ENCODE peak calls at places on chromosomes 7 and 10, in four cellular contexts. E is A549, M is GM12878, L is K562. N is an unnamed sample.

GRCh38 chr7:33958126-33958525 is 52.8 kb downstream of the BMPER start:
- DNase-seq in E (no peak), M (no peak), L (no peak), N (no peak)

GRCh38 chr10:99667108-99667751 is 7.9 kb downstream of the ENTPD7 start:
- DNase-seq in E (peak), M (no peak), L (peak), N (peak)

GRCh38 chr10:113001599-113002448 is 51.8 kb downstream of the TCF7L2 start:
- DNase-seq in E (no peak), M (no peak), L (no peak), N (no peak)

GRCh38 chr10:80537705-80538480 is at the start of gene SH2D4B:
- DNase-seq in E (no peak), M (no peak), L (no peak), N (no peak)

GRCh38 chr7:124856299-124856888 is 73.2 kb downstream of the POT1 start:
- DNase-seq in E (peak), M (no peak), L (peak), N (peak)

GRCh38 chr7:30970594-30971094 is 6.9 kb downstream of the GHRHR start:
- DNase-seq in E (no peak), M (no peak), L (no peak), N (no peak)

GRCh38 chr10:130737622-130738021 is 573.9 kb downstream of the TCERG1L start:
- DNase-seq in E (no peak), M (no peak), L (peak), N (no peak)

GRCh38 chr7:152872745-152873118 is 113.2 kb downstream of the ACTR3B start:
- DNase-seq in E (no peak), M (no peak), L (no peak), N (no peak)

GRCh38 chr10:82254237-82254636 is 379.2 kb downstream of the NRG3 start:
- DNase-seq in E (no peak), M (no peak), L (no peak), N (no peak)

GRCh38 chr10:24201503-24202180 is 7.3 kb upstream of the KIAA1217 start:
- DNase-seq in E (no peak), M (no peak), L (no peak), N (no peak)

GRCh38 chr7:1811850-1812692 is 142.0 kb downstream of the ELFN1 start:
- DNase-seq in E (peak), M (no peak), L (no peak), N (no peak)

GRCh38 chr10:49189422-49189821 is 1.2 kb upstream of the TMEM273 start:
- DNase-seq in E (no peak), M (no peak), L (no peak), N (no peak)

GRCh38 chr10:114470956-114471905 is 66.9 kb upstream of the AFAP1L2 start:
- DNase-seq in E (peak), M (peak), L (peak), N (peak)

GRCh38 chr7:90180011-90180585 is 25.8 kb downstream of the STEAP1 start:
- DNase-seq in E (no peak), M (peak), L (no peak), N (peak)

GRCh38 chr7:27173412-27174076 is 576 bp downstream of the HOXA10 start:
- DNase-seq in E (no peak), M (no peak), L (no peak), N (no peak)

GRCh38 chr7:124397134-124397533 is 364.3 kb upstream of the TMEM229A start:
- DNase-seq in E (no peak), M (no peak), L (no peak), N (no peak)

GRCh38 chr10:60950312-60950711 is 6.3 kb upstream of the RHOBTB1 start:
- DNase-seq in E (no peak), M (no peak), L (no peak), N (no peak)

GRCh38 chr7:147813316-147813715 is 777.2 kb upstream of the C7orf33 start:
- DNase-seq in E (no peak), M (no peak), L (no peak), N (no peak)

GRCh38 chr7:66187894-66188293 is 17.2 kb upstream of the TPST1 start:
- DNase-seq in E (no peak), M (no peak), L (no peak), N (no peak)

GRCh38 chr10:5944389-5945202 is 32.7 kb downstream of the IL15RA start:
- DNase-seq in E (peak), M (no peak), L (no peak), N (peak)

GRCh38 chr10:132971448-132972148 is 29.2 kb upstream of the CFAP46 start:
- DNase-seq in E (no peak), M (no peak), L (no peak), N (no peak)

GRCh38 chr7:92259610-92260247 is 14.0 kb downstream of the ANKIB1 start:
- DNase-seq in E (no peak), M (no peak), L (no peak), N (no peak)

GRCh38 chr10:82821043-82821442 is 946.0 kb downstream of the NRG3 start:
- DNase-seq in E (no peak), M (no peak), L (no peak), N (no peak)

GRCh38 chr10:122010405-122011050 is 21.6 kb downstream of the TACC2 start:
- DNase-seq in E (no peak), M (no peak), L (no peak), N (no peak)

GRCh38 chr7:50531401-50531906 is 33.8 kb downstream of the DDC start:
- DNase-seq in E (no peak), M (no peak), L (no peak), N (peak)

GRCh38 chr10:101067356-101068083 is 5.7 kb downstream of the KAZALD1 start:
- DNase-seq in E (peak), M (peak), L (peak), N (peak)

GRCh38 chr10:63819753-63820347 is 298.6 kb downstream of the REEP3 start:
- DNase-seq in E (peak), M (no peak), L (peak), N (peak)

GRCh38 chr7:92025260-92025659 is 84.6 kb downstream of the AKAP9 start:
- DNase-seq in E (no peak), M (no peak), L (no peak), N (peak)

GRCh38 chr10:69278446-69278963 is at the start of gene HK1:
- DNase-seq in E (no peak), M (no peak), L (no peak), N (no peak)

GRCh38 chr10:50585921-50586739 is 37.6 kb downstream of the SGMS1 start:
- DNase-seq in E (peak), M (no peak), L (peak), N (peak)

GRCh38 chr10:129531969-129532660 is 65.1 kb downstream of the MGMT start:
- DNase-seq in E (no peak), M (no peak), L (no peak), N (no peak)

GRCh38 chr10:129534826-129535225 is 67.8 kb downstream of the MGMT start:
- DNase-seq in E (no peak), M (no peak), L (no peak), N (no peak)

GRCh38 chr10:129533281-129533680 is 66.2 kb downstream of the MGMT start:
- DNase-seq in E (no peak), M (no peak), L (no peak), N (no peak)

GRCh38 chr10:129531195-129531968 is 64.3 kb downstream of the MGMT start:
- DNase-seq in E (no peak), M (no peak), L (no peak), N (peak)

GRCh38 chr10:129532838-129533237 is 65.8 kb downstream of the MGMT start:
- DNase-seq in E (no peak), M (no peak), L (no peak), N (no peak)
- TF ChIP-seq CEBPB in E (no peak), M (no peak), L (no peak), N (no peak)

GRCh38 chr7:36182854-36183604 is 30.0 kb downstream of the EEPD1 start:
- DNase-seq in E (no peak), M (no peak), L (no peak), N (no peak)
- TF ChIP-seq BHLHE40 in E (no peak), M (no peak), L (no peak), N (no peak)

GRCh38 chr10:107618461-107619093 is 454.1 kb upstream of the SORCS1 start:
- DNase-seq in E (no peak), M (no peak), L (no peak), N (no peak)

GRCh38 chr10:107619124-107619523 is 454.6 kb upstream of the SORCS1 start:
- DNase-seq in E (no peak), M (no peak), L (no peak), N (no peak)

GRCh38 chr10:107614939-107615665 is 450.6 kb upstream of the SORCS1 start:
- DNase-seq in E (no peak), M (no peak), L (no peak), N (peak)

GRCh38 chr10:107616031-107616430 is 451.5 kb upstream of the SORCS1 start:
- DNase-seq in E (no peak), M (no peak), L (no peak), N (no peak)

DNA sequence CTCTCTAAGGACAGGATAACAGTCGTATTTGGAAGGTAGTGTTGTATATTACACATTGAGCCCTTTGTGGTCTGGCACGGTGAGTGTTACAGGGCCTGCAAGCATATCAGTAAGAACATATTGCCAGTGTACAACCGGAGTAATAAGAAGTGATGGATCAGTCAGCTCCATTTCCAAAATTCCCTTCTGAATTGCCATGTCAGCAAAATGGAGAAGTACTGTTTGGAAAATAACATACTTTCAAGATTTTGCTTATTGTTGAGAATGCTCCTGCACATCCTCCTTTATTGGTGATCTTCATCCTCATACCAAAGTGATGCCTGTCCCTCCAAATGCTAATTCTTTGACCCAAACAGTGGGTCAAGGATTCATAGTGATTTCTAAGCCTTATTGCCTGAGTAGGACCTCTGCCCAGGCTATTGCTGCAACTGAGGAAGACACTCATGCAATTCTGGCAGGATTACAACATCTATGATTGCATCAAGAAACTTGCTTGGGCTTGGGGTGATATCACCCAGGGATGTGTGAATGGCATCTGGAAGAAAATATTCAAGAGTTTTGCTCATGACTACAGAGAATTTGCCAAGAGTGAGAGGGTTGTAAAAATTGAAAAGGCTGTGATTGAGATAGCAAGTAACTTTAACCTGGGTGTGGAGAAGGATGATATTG is 452.1 kb upstream of the SORCS1 start:
- DNase-seq in E (no peak), M (no peak), L (no peak), N (peak)
- TF ChIP-seq RCOR1 in E (no peak), M (no peak), L (no peak), N (no peak)

DNA sequence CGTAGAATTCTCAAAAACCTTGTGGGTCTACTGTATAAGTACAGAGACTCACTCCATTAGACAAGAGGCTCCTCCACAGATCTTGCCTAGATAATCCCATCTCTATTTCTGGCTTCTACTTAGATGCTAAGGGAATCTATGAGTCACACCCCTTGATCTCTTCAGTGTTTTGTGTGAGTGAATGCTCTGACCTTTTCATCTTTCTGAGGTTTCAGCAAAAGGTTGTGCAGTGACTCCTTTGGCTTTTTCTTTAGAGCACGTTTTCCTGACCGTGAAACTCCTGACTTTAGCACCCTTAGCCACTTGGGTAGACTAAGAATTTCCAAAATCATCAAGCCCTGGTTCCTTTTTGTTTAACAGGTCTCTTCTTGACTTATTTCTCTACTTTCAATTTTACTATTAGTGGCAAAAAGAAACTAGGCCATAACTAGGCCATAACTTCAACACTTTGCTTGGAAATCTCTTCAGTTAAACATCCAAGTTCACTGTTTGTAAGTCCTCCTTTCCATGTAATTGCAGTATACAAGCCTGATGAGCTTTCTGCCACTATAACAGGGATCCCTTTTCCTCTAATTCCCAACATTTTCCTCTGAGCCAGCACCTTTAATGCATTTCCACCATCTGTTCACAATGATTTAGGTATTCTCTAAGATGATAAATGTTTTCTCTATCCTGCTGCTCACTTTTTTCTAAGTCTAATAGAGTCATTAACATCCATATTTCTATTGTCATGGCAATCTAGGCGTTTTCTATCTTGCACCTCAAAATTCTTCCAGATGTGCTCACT is 19.4 kb downstream of the COPG2 start:
- DNase-seq in E (no peak), M (peak), L (no peak), N (peak)
- TF ChIP-seq CEBPB in E (no peak), M (no peak), L (no peak), N (no peak)

DNA sequence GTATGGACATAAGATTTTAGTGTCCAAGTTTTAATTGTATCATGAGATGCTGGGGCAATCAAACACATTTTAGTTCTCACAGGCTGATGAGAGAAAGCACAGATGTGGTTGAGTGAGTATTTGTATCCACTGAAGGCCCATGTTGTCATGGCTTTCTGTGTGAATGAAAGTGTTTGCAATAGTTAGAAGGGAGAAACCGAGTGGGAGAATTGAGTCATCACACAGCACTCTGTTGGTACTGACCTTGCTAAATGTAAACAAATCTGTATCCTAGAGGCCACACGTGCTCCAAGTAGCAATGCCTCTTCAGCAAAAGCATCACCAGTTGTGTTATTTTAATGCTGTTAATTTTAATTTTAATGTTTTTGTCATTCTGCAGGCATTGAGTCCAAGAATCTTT is 121.2 kb downstream of the EMX2 start:
- DNase-seq in E (peak), M (peak), L (no peak), N (peak)
- TF ChIP-seq BHLHE40 in E (peak), M (peak), L (no peak), N (no peak)

GRCh38 chr7:123075838-123076462 is 80.5 kb upstream of the TAS2R16 start:
- DNase-seq in E (no peak), M (no peak), L (no peak), N (no peak)

GRCh38 chr7:123067814-123068213 is 72.3 kb upstream of the TAS2R16 start:
- DNase-seq in E (no peak), M (no peak), L (no peak), N (no peak)

GRCh38 chr7:123070702-123071286 is 75.3 kb upstream of the TAS2R16 start:
- DNase-seq in E (peak), M (no peak), L (no peak), N (no peak)
- TF ChIP-seq RCOR1 in E (no peak), M (no peak), L (no peak), N (no peak)

GRCh38 chr10:71747808-71748523 is 25.4 kb downstream of the VSIR start:
- DNase-seq in E (no peak), M (peak), L (peak), N (no peak)
- TF ChIP-seq CEBPB in E (no peak), M (no peak), L (no peak), N (no peak)